ENCODE peak calls at places on chromosome 10, in ten cellular contexts. One of them, this sample, is unnamed.

GRCh38 chr10:34437897-34438296 is 377.2 kb downstream of the PARD3 start:
- DNase-seq in NCI-H2081: no peak
- DNase-seq in lower lobe of right lung: no peak
- DNase-seq in tibial nerve: no peak
- DNase-seq in activated CD8-positive, alpha-beta memory T cell treated with anti-CD3 and anti-CD28 coated beads, Interleukin-2, amount 10 ng/mL, durations not matched to agents 7 days and 5 days: no peak
- DNase-seq in BJ: no peak
- DNase-seq in SJCRH30: no peak
- DNase-seq in SJSA1: no peak
- DNase-seq in GM13976: no peak
- DNase-seq in NCI-H2029 treated with DMSO at 0.1 percent for 48 hours: no peak
- DNase-seq in this sample: no peak

GRCh38 chr10:21372651-21373410 is 152.7 kb downstream of the SKIDA1 start:
- DNase-seq in SJSA1: peak; percentile 81
- DNase-seq in activated CD8-positive, alpha-beta memory T cell treated with anti-CD3 and anti-CD28 coated beads, Interleukin-2, amount 10 ng/mL, durations not matched to agents 7 days and 5 days: peak; percentile 43
- DNase-seq in tibial nerve: no peak
- DNase-seq in lower lobe of right lung: peak; percentile 50
- DNase-seq in NCI-H2081: peak; percentile 0
- DNase-seq in GM13976: peak; percentile 48
- DNase-seq in NCI-H2029 treated with DMSO at 0.1 percent for 48 hours: peak; percentile 8
- DNase-seq in SJCRH30: peak; percentile 5
- DNase-seq in BJ: peak; percentile 76
- DNase-seq in this sample: peak; percentile 78

GRCh38 chr10:131049051-131049450 is 262.5 kb downstream of the TCERG1L start:
- DNase-seq in activated CD8-positive, alpha-beta memory T cell treated with anti-CD3 and anti-CD28 coated beads, Interleukin-2, amount 10 ng/mL, durations not matched to agents 7 days and 5 days: no peak
- DNase-seq in tibial nerve: no peak
- DNase-seq in NCI-H2081: no peak
- DNase-seq in GM13976: no peak
- DNase-seq in lower lobe of right lung: no peak
- DNase-seq in BJ: no peak
- DNase-seq in SJSA1: no peak
- DNase-seq in SJCRH30: no peak
- DNase-seq in NCI-H2029 treated with DMSO at 0.1 percent for 48 hours: peak; percentile 62
- DNase-seq in this sample: no peak

GRCh38 chr10:48335788-48336187 is 29.3 kb downstream of the MAPK8 start:
- DNase-seq in GM13976: no peak
- DNase-seq in SJSA1: no peak
- DNase-seq in activated CD8-positive, alpha-beta memory T cell treated with anti-CD3 and anti-CD28 coated beads, Interleukin-2, amount 10 ng/mL, durations not matched to agents 7 days and 5 days: no peak
- DNase-seq in NCI-H2029 treated with DMSO at 0.1 percent for 48 hours: no peak
- DNase-seq in NCI-H2081: no peak
- DNase-seq in lower lobe of right lung: no peak
- DNase-seq in BJ: no peak
- DNase-seq in tibial nerve: no peak
- DNase-seq in SJCRH30: no peak
- DNase-seq in this sample: no peak

GRCh38 chr10:17146888-17147287 is 17.3 kb upstream of the CUBN start:
- DNase-seq in GM13976: no peak
- DNase-seq in SJCRH30: no peak
- DNase-seq in activated CD8-positive, alpha-beta memory T cell treated with anti-CD3 and anti-CD28 coated beads, Interleukin-2, amount 10 ng/mL, durations not matched to agents 7 days and 5 days: no peak
- DNase-seq in NCI-H2029 treated with DMSO at 0.1 percent for 48 hours: no peak
- DNase-seq in tibial nerve: no peak
- DNase-seq in lower lobe of right lung: no peak
- DNase-seq in SJSA1: no peak
- DNase-seq in BJ: no peak
- DNase-seq in NCI-H2081: no peak
- DNase-seq in this sample: no peak

GRCh38 chr10:86368046-86368445 is 1.5 kb upstream of the GRID1 start:
- DNase-seq in NCI-H2029 treated with DMSO at 0.1 percent for 48 hours: no peak
- DNase-seq in activated CD8-positive, alpha-beta memory T cell treated with anti-CD3 and anti-CD28 coated beads, Interleukin-2, amount 10 ng/mL, durations not matched to agents 7 days and 5 days: no peak
- DNase-seq in GM13976: no peak
- DNase-seq in tibial nerve: no peak
- DNase-seq in SJSA1: peak; percentile 25
- DNase-seq in BJ: no peak
- DNase-seq in lower lobe of right lung: peak; percentile 3
- DNase-seq in SJCRH30: no peak
- DNase-seq in NCI-H2081: no peak
- DNase-seq in this sample: no peak

GRCh38 chr10:107072786-107073185 is 91.7 kb downstream of the SORCS1 start:
- DNase-seq in BJ: no peak
- DNase-seq in NCI-H2029 treated with DMSO at 0.1 percent for 48 hours: no peak
- DNase-seq in activated CD8-positive, alpha-beta memory T cell treated with anti-CD3 and anti-CD28 coated beads, Interleukin-2, amount 10 ng/mL, durations not matched to agents 7 days and 5 days: no peak
- DNase-seq in tibial nerve: no peak
- DNase-seq in SJSA1: no peak
- DNase-seq in NCI-H2081: no peak
- DNase-seq in SJCRH30: no peak
- DNase-seq in lower lobe of right lung: no peak
- DNase-seq in GM13976: no peak
- DNase-seq in this sample: no peak

GRCh38 chr10:31769564-31769963 is 159.1 kb downstream of the ARHGAP12 start:
- DNase-seq in BJ: peak; percentile 67
- DNase-seq in SJSA1: no peak
- DNase-seq in NCI-H2081: no peak
- DNase-seq in GM13976: no peak
- DNase-seq in NCI-H2029 treated with DMSO at 0.1 percent for 48 hours: no peak
- DNase-seq in activated CD8-positive, alpha-beta memory T cell treated with anti-CD3 and anti-CD28 coated beads, Interleukin-2, amount 10 ng/mL, durations not matched to agents 7 days and 5 days: no peak
- DNase-seq in tibial nerve: no peak
- DNase-seq in lower lobe of right lung: no peak
- DNase-seq in SJCRH30: no peak
- DNase-seq in this sample: no peak

GRCh38 chr10:96618648-96619047 is 31.8 kb upstream of the TM9SF3 start:
- DNase-seq in SJCRH30: no peak
- DNase-seq in SJSA1: no peak
- DNase-seq in NCI-H2029 treated with DMSO at 0.1 percent for 48 hours: no peak
- DNase-seq in BJ: no peak
- DNase-seq in activated CD8-positive, alpha-beta memory T cell treated with anti-CD3 and anti-CD28 coated beads, Interleukin-2, amount 10 ng/mL, durations not matched to agents 7 days and 5 days: no peak
- DNase-seq in NCI-H2081: peak; percentile 35
- DNase-seq in lower lobe of right lung: no peak
- DNase-seq in GM13976: no peak
- DNase-seq in tibial nerve: no peak
- DNase-seq in this sample: no peak

GRCh38 chr10:43026039-43026973 is 50.6 kb upstream of the RET start:
- DNase-seq in tibial nerve: no peak
- DNase-seq in NCI-H2081: no peak
- DNase-seq in lower lobe of right lung: no peak
- DNase-seq in NCI-H2029 treated with DMSO at 0.1 percent for 48 hours: peak; percentile 36
- DNase-seq in activated CD8-positive, alpha-beta memory T cell treated with anti-CD3 and anti-CD28 coated beads, Interleukin-2, amount 10 ng/mL, durations not matched to agents 7 days and 5 days: no peak
- DNase-seq in BJ: no peak
- DNase-seq in SJSA1: no peak
- DNase-seq in SJCRH30: no peak
- DNase-seq in GM13976: no peak
- DNase-seq in this sample: no peak

GRCh38 chr10:65328486-65328885 is 1597.3 kb upstream of the LRRTM3 start:
- DNase-seq in tibial nerve: no peak
- DNase-seq in BJ: no peak
- DNase-seq in NCI-H2081: no peak
- DNase-seq in SJSA1: no peak
- DNase-seq in NCI-H2029 treated with DMSO at 0.1 percent for 48 hours: no peak
- DNase-seq in activated CD8-positive, alpha-beta memory T cell treated with anti-CD3 and anti-CD28 coated beads, Interleukin-2, amount 10 ng/mL, durations not matched to agents 7 days and 5 days: no peak
- DNase-seq in lower lobe of right lung: no peak
- DNase-seq in SJCRH30: no peak
- DNase-seq in GM13976: no peak
- DNase-seq in this sample: no peak

GRCh38 chr10:110993024-110993693 is 73.8 kb downstream of the SHOC2 start:
- DNase-seq in SJCRH30: no peak
- DNase-seq in GM13976: no peak
- DNase-seq in activated CD8-positive, alpha-beta memory T cell treated with anti-CD3 and anti-CD28 coated beads, Interleukin-2, amount 10 ng/mL, durations not matched to agents 7 days and 5 days: peak; percentile 46
- DNase-seq in lower lobe of right lung: no peak
- DNase-seq in NCI-H2081: no peak
- DNase-seq in BJ: peak; percentile 50
- DNase-seq in SJSA1: no peak
- DNase-seq in NCI-H2029 treated with DMSO at 0.1 percent for 48 hours: no peak
- DNase-seq in tibial nerve: no peak
- DNase-seq in this sample: peak; percentile 22

GRCh38 chr10:125084191-125085186 is 75.9 kb downstream of the CTBP2 start:
- DNase-seq in BJ: peak; percentile 70
- DNase-seq in SJCRH30: peak; percentile 30
- DNase-seq in tibial nerve: no peak
- DNase-seq in NCI-H2029 treated with DMSO at 0.1 percent for 48 hours: peak; percentile 64
- DNase-seq in activated CD8-positive, alpha-beta memory T cell treated with anti-CD3 and anti-CD28 coated beads, Interleukin-2, amount 10 ng/mL, durations not matched to agents 7 days and 5 days: no peak
- DNase-seq in GM13976: no peak
- DNase-seq in NCI-H2081: no peak
- DNase-seq in SJSA1: peak; percentile 91
- DNase-seq in lower lobe of right lung: no peak
- DNase-seq in this sample: no peak

This sample was measured in DND-41.